ENCODE peak calls at places on chromosomes 4 and X, in ten cellular contexts. J, X, D, Z, F, E, Q, O, C and H are unnamed samples.

GRCh38 chrX:16307950-16308349 is 140.7 kb downstream of the MAGEB17 start:
- DNase-seq in Z (no peak), J (no peak), C (no peak), Q (no peak), E (no peak), F (no peak), X (no peak), O (no peak), D (no peak), H (no peak)

GRCh38 chr4:181330654-181331595 is 912.3 kb upstream of the TENM3 start:
- DNase-seq in Z (no peak), Q (no peak), J (no peak), F (no peak), D (no peak), X (no peak), E (no peak), C (no peak), O (no peak), H (no peak)

GRCh38 chr4:139042981-139043460 is 27.4 kb downstream of the NOCT start:
- DNase-seq in X (no peak), Z (no peak), E (no peak), Q (no peak), F (no peak), C (no peak), O (no peak), D (peak), J (no peak), H (no peak)

GRCh38 chr4:153705743-153706468 is 21.8 kb downstream of the TLR2 start:
- DNase-seq in Q (no peak), X (no peak), Z (no peak), C (no peak), J (no peak), F (no peak), O (no peak), E (peak), D (no peak), H (no peak)

GRCh38 chr4:56544573-56545131 is 39.1 kb downstream of the ARL9 start:
- DNase-seq in O (peak), Z (peak), E (peak), C (peak), J (peak), F (peak), X (peak), D (peak), Q (peak), H (peak)

GRCh38 chrX:65596270-65596669 is 61.7 kb upstream of the LAS1L start:
- DNase-seq in X (no peak), C (peak), D (peak), O (peak), Q (peak), F (peak), J (no peak), Z (peak), E (no peak), H (peak)

GRCh38 chr4:125325733-125326132 is 11.0 kb downstream of the FAT4 start:
- DNase-seq in E (no peak), D (no peak), X (no peak), C (no peak), J (no peak), O (no peak), F (no peak), Z (no peak), Q (no peak), H (no peak)

GRCh38 chr4:92182006-92182735 is 121.6 kb upstream of the GRID2 start:
- DNase-seq in X (no peak), O (no peak), F (no peak), C (no peak), Z (no peak), D (no peak), E (no peak), Q (no peak), J (no peak), H (no peak)

GRCh38 chr4:8272472-8273428 is 3.2 kb downstream of the HTRA3 start:
- DNase-seq in F (no peak), C (no peak), D (peak), Q (peak), Z (peak), J (no peak), O (no peak), X (no peak), E (no peak), H (peak)

GRCh38 chr4:105633241-105633640 is 75.2 kb downstream of the INTS12 start:
- DNase-seq in E (no peak), J (peak), D (no peak), O (no peak), Z (no peak), F (peak), Q (no peak), X (no peak), C (no peak), H (no peak)

GRCh38 chr4:23856630-23857029 is 33.2 kb downstream of the PPARGC1A start:
- DNase-seq in E (no peak), C (no peak), Z (no peak), Q (no peak), J (no peak), D (no peak), X (no peak), F (peak), O (peak), H (no peak)

GRCh38 chr4:126715067-126715466 is 917.7 kb upstream of the INTU start:
- DNase-seq in O (no peak), J (no peak), Z (no peak), D (no peak), Q (no peak), E (no peak), C (no peak), F (no peak), X (no peak), H (no peak)